ENCODE peak calls at places on chromosomes 16 and 17, in eight cellular contexts. C is CD8-positive, alpha-beta T cell; G is effector memory CD4-positive, alpha-beta T cell; Z is adipocyte; N is gastrocnemius medialis; A is lower lobe of right lung; R is psoas muscle; Q is stomach. H is an unnamed sample.

GRCh38 chr16:57537596-57538234 is 1.3 kb upstream of the CCDC102A start:
- DNase-seq in C (no peak), G (no peak), Z (no peak), N (peak; percentile 8), A (peak; percentile 28), R (no peak), Q (no peak), H (no peak)

GRCh38 chr16:56409195-56409594 is 16.1 kb downstream of the AMFR start:
- DNase-seq in C (no peak), G (no peak), Z (peak; percentile 38), N (peak; percentile 46), A (no peak), R (no peak), Q (no peak), H (no peak)

GRCh38 chr16:14111713-14112538 is 40.8 kb downstream of the MRTFB start:
- DNase-seq in C (no peak), G (no peak), Z (no peak), N (peak; percentile 46), A (no peak), R (peak; percentile 58), Q (peak; percentile 57), H (no peak)

GRCh38 chr17:14157822-14158221 is 78.8 kb downstream of the CDRT15 start:
- DNase-seq in C (no peak), G (no peak), Z (no peak), N (no peak), A (no peak), R (no peak), Q (no peak), H (no peak)

GRCh38 chr17:83067071-83067717 is 12.2 kb upstream of the METRNL start:
- DNase-seq in C (no peak), G (no peak), Z (no peak), N (peak; percentile 5), A (peak; percentile 34), R (peak; percentile 48), Q (peak; percentile 24), H (peak; percentile 7)

GRCh38 chr17:556431-556995 is 158.1 kb downstream of the VPS53 start:
- DNase-seq in C (no peak), G (no peak), Z (no peak), N (no peak), A (no peak), R (no peak), Q (no peak), H (peak; percentile 11)

GRCh38 chr16:66619534-66620418 is 15.3 kb downstream of the CMTM3 start:
- DNase-seq in C (no peak), G (no peak), Z (peak; percentile 48), N (peak; percentile 37), A (no peak), R (no peak), Q (no peak), H (no peak)

GRCh38 chr16:88790312-88791150 is 5.5 kb upstream of the PIEZO1 start:
- DNase-seq in C (peak; percentile 71), G (peak; percentile 56), Z (peak; percentile 55), N (no peak), A (peak; percentile 83), R (peak; percentile 61), Q (peak; percentile 58), H (peak; percentile 4)

GRCh38 chr17:78780852-78781338 is 1.2 kb downstream of the CYTH1 start:
- DNase-seq in C (peak; percentile 40), G (no peak), Z (no peak), N (no peak), A (no peak), R (no peak), Q (no peak), H (no peak)
- H3K4me1 ChIP-seq in C (peaks cover 64% of the 10 kb centered on the region), G (peaks cover 44% of the 10 kb centered on the region), Z (peaks cover 9% of the 10 kb centered on the region), N (peaks cover 27% of the 10 kb centered on the region), A (peaks cover 67% of the 10 kb centered on the region), R (peaks cover 24% of the 10 kb centered on the region), Q (peaks cover 43% of the 10 kb centered on the region), H (peaks cover 7% of the 10 kb centered on the region)

GRCh38 chr17:7859028-7859427 is 1.2 kb downstream of the CYB5D1 start:
- DNase-seq in C (no peak), G (no peak), Z (no peak), N (no peak), A (no peak), R (no peak), Q (no peak), H (no peak)
- H3K4me3 ChIP-seq in C (no peak overlapping the region), G (no peak overlapping the region), Z (peak overlapping the region; percentile 82), N (peak overlapping the region; percentile 86), A (peak overlapping the region; percentile 81), R (peak overlapping the region; percentile 86), Q (peak overlapping the region; percentile 70), H (no peak overlapping the region)

GRCh38 chr17:8380049-8380448 is 2.9 kb downstream of the RPL26 start:
- DNase-seq in C (no peak), G (no peak), Z (no peak), N (no peak), A (no peak), R (no peak), Q (no peak), H (no peak)
- H3K4me1 ChIP-seq in C (peaks cover 52% of the 10 kb centered on the region), G (peaks cover 28% of the 10 kb centered on the region), Z (peaks cover 48% of the 10 kb centered on the region), N (peaks cover 43% of the 10 kb centered on the region), A (peaks cover 52% of the 10 kb centered on the region), R (peaks cover 31% of the 10 kb centered on the region), Q (peaks cover 55% of the 10 kb centered on the region), H (peaks cover 8% of the 10 kb centered on the region)

GRCh38 chr16:2197765-2198164 is 1.4 kb upstream of the CASKIN1 start:
- DNase-seq in C (no peak), G (no peak), Z (no peak), N (no peak), A (no peak), R (no peak), Q (no peak), H (no peak)
- H3K4me3 ChIP-seq in C (no peak overlapping the region), G (no peak overlapping the region), Z (no peak overlapping the region), N (no peak overlapping the region), A (no peak overlapping the region), R (no peak overlapping the region), Q (no peak overlapping the region), H (no peak overlapping the region)

GRCh38 chr17:48113201-48113676 is 5.7 kb downstream of the SNX11 start:
- DNase-seq in C (peak; percentile 54), G (peak; percentile 10), Z (no peak), N (no peak), A (peak; percentile 53), R (no peak), Q (no peak), H (no peak)
- H3K4me1 ChIP-seq in C (peaks cover 33% of the 10 kb centered on the region), G (peaks cover 16% of the 10 kb centered on the region), Z (peaks cover 10% of the 10 kb centered on the region), N (peaks cover 8% of the 10 kb centered on the region), A (peaks cover 28% of the 10 kb centered on the region), R (peaks cover 17% of the 10 kb centered on the region), Q (peaks cover 20% of the 10 kb centered on the region), H (peaks cover 6% of the 10 kb centered on the region)

DNA sequence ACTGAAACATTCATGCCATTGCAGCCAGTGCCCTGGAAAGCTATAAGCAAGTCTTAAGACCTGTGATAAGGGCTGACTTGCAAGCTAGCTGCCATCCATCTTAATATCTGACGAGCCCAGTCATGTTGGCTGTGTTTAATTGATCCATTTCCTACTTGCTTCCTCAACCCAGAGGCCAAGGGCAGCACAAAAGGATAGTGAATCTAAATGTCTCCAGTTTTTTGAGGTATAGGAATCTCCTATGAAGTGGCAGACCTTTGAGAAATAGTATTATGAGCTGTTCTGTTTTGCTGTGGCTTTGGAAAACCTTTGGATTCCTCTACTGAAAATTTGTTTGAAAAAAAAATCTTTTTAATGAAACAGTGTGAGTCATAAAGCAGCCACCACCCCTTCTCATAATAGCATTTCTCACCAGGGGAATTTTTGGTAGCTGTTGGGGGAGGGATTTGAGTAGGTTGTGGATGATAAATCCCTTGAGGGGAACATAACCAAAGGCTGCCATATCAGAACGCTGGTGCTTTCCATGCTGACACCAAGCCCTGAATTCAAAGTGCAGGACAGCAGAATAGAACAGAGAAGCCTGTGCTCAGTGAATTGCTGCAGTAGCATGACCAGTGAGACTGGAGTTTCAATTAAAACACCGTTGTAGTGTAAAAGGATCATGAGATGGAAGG is 12.9 kb downstream of the ZNRF1 start:
- DNase-seq in C (no peak), G (peak; percentile 13), Z (peak; percentile 78), N (no peak), A (no peak), R (no peak), Q (no peak), H (no peak)
- H3K4me3 ChIP-seq in C (no peak overlapping the region), G (no peak overlapping the region), Z (peak overlapping the region; percentile 69), N (no peak overlapping the region), A (no peak overlapping the region), R (peak overlapping the region; percentile 4), Q (no peak overlapping the region), H (no peak overlapping the region)

GRCh38 chr16:85524365-85524629 is 88.8 kb upstream of the GSE1 start:
- DNase-seq in C (no peak), G (no peak), Z (no peak), N (no peak), A (peak; percentile 62), R (no peak), Q (no peak), H (no peak)

GRCh38 chr16:85522517-85522841 is 90.6 kb upstream of the GSE1 start:
- DNase-seq in C (no peak), G (no peak), Z (no peak), N (no peak), A (no peak), R (no peak), Q (no peak), H (no peak)

GRCh38 chr16:85523602-85524364 is 89.3 kb upstream of the GSE1 start:
- DNase-seq in C (no peak), G (no peak), Z (no peak), N (no peak), A (peak; percentile 82), R (no peak), Q (peak; percentile 74), H (peak; percentile 85)

GRCh38 chr16:85521737-85522042 is 91.4 kb upstream of the GSE1 start:
- DNase-seq in C (no peak), G (no peak), Z (no peak), N (no peak), A (no peak), R (no peak), Q (no peak), H (no peak)

GRCh38 chr16:85522842-85523601 is 90.1 kb upstream of the GSE1 start:
- DNase-seq in C (no peak), G (no peak), Z (peak; percentile 36), N (no peak), A (no peak), R (peak; percentile 72), Q (peak; percentile 75), H (no peak)
- H3K4me1 ChIP-seq in C (peaks cover 4% of the 10 kb centered on the region), G (no peaks in the 10 kb centered on the region), Z (peaks cover 31% of the 10 kb centered on the region), N (peaks cover 19% of the 10 kb centered on the region), A (peaks cover 43% of the 10 kb centered on the region), R (no peaks in the 10 kb centered on the region), Q (peaks cover 52% of the 10 kb centered on the region), H (peaks cover 82% of the 10 kb centered on the region)

H was measured in Caco-2.